ENCODE peak calls at places on chromosomes 1 and 21, in five cellular contexts. I, O, Q, V and T are unnamed samples.

GRCh38 chr1:201882665-201883132 is 6.0 kb upstream of the SHISA4 start:
- DNase-seq in I (no peak), O (no peak), Q (no peak), V (peak; percentile 51), T (no peak)

GRCh38 chr1:79043506-79043905 is 37.0 kb upstream of the ADGRL4 start:
- DNase-seq in I (no peak), O (no peak), Q (no peak), V (no peak), T (no peak)

GRCh38 chr1:67749263-67749843 is 64.4 kb downstream of the GADD45A start:
- DNase-seq in I (peak; percentile 56), O (peak; percentile 72), Q (no peak), V (no peak), T (no peak)

GRCh38 chr1:154819628-154820590 is 50.2 kb downstream of the KCNN3 start:
- DNase-seq in I (no peak), O (no peak), Q (peak; percentile 46), V (peak; percentile 11), T (no peak)

GRCh38 chr1:201739054-201739453 is 89.9 kb upstream of the IPO9 start:
- DNase-seq in I (no peak), O (no peak), Q (no peak), V (no peak), T (no peak)

GRCh38 chr1:112537451-112537850 is 28.7 kb downstream of the WNT2B start:
- DNase-seq in I (no peak), O (no peak), Q (no peak), V (no peak), T (no peak)

GRCh38 chr1:153374077-153374476 is 1.3 kb downstream of the S100A12 start:
- DNase-seq in I (no peak), O (no peak), Q (no peak), V (no peak), T (no peak)

GRCh38 chr1:241275226-241275625 is 81.8 kb downstream of the RGS7 start:
- DNase-seq in I (no peak), O (no peak), Q (no peak), V (no peak), T (no peak)

GRCh38 chr1:115325876-115326275 is 12.2 kb downstream of the NGF start:
- DNase-seq in I (no peak), O (no peak), Q (no peak), V (no peak), T (no peak)

GRCh38 chr1:231493421-231494185 is 34.9 kb upstream of the TSNAX start:
- DNase-seq in I (no peak), O (no peak), Q (no peak), V (no peak), T (no peak)

GRCh38 chr1:223843934-223844333 is 1.8 kb downstream of the TP53BP2 start:
- DNase-seq in I (no peak), O (no peak), Q (no peak), V (no peak), T (no peak)

GRCh38 chr1:160672789-160673695 is 26.2 kb upstream of the SLAMF1 start:
- DNase-seq in I (no peak), O (no peak), Q (no peak), V (no peak), T (no peak)

GRCh38 chr1:96565546-96565945 is 156.0 kb upstream of the PTBP2 start:
- DNase-seq in I (no peak), O (no peak), Q (no peak), V (no peak), T (no peak)

GRCh38 chr1:8194481-8195227 is 123.3 kb upstream of the SLC45A1 start:
- DNase-seq in I (peak; percentile 34), O (no peak), Q (no peak), V (peak; percentile 45), T (no peak)

GRCh38 chr1:1911390-1912041 is 3.5 kb upstream of the CALML6 start:
- DNase-seq in I (no peak), O (no peak), Q (peak; percentile 13), V (no peak), T (no peak)

GRCh38 chr1:100397681-100398080 is 45.4 kb downstream of the CDC14A start:
- DNase-seq in I (no peak), O (no peak), Q (no peak), V (no peak), T (no peak)

GRCh38 chr1:58548381-58548780 is 1.9 kb upstream of the OMA1 start:
- DNase-seq in I (no peak), O (no peak), Q (no peak), V (no peak), T (no peak)

GRCh38 chr21:31872452-31873274 is at the start of gene HUNK:
- DNase-seq in I (peak; percentile 36), O (peak; percentile 68), Q (peak; percentile 77), V (no peak), T (peak; percentile 86)
- TF ChIP-seq CTCF in I (no peak), O (no peak), Q (no peak), V (no peak), T (peak; percentile 20)

GRCh38 chr21:41914965-41915364 is 35.8 kb upstream of the PRDM15 start:
- DNase-seq in I (no peak), O (no peak), Q (no peak), V (no peak), T (no peak)

GRCh38 chr21:41917531-41917930 is 36.3 kb downstream of the C2CD2 start:
- DNase-seq in I (no peak), O (no peak), Q (no peak), V (no peak), T (no peak)

GRCh38 chr21:41918561-41919358 is 35.1 kb downstream of the C2CD2 start:
- DNase-seq in I (no peak), O (no peak), Q (no peak), V (no peak), T (no peak)

GRCh38 chr21:41914358-41914757 is 35.2 kb upstream of the PRDM15 start:
- DNase-seq in I (no peak), O (no peak), Q (no peak), V (no peak), T (no peak)

GRCh38 chr21:41916888-41917433 is 36.9 kb downstream of the C2CD2 start:
- DNase-seq in I (no peak), O (no peak), Q (no peak), V (no peak), T (no peak)
- TF ChIP-seq CTCF in I (no peak), O (no peak), Q (no peak), V (no peak), T (no peak)

GRCh38 chr1:77513839-77514763 is 168.4 kb downstream of the ZZZ3 start:
- DNase-seq in I (no peak), O (no peak), Q (no peak), V (no peak), T (no peak)

GRCh38 chr1:77509898-77510297 is 172.6 kb downstream of the ZZZ3 start:
- DNase-seq in I (no peak), O (no peak), Q (no peak), V (no peak), T (no peak)

GRCh38 chr1:77511440-77511840 is 171.0 kb downstream of the ZZZ3 start:
- DNase-seq in I (no peak), O (no peak), Q (no peak), V (no peak), T (no peak)

GRCh38 chr1:77516106-77516505 is 166.4 kb downstream of the ZZZ3 start:
- DNase-seq in I (no peak), O (no peak), Q (no peak), V (no peak), T (no peak)

GRCh38 chr1:77514871-77515776 is 167.3 kb downstream of the ZZZ3 start:
- DNase-seq in I (no peak), O (no peak), Q (peak; percentile 40), V (no peak), T (no peak)
- TF ChIP-seq CTCF in I (no peak), O (no peak), Q (no peak), V (no peak), T (no peak)

DNA sequence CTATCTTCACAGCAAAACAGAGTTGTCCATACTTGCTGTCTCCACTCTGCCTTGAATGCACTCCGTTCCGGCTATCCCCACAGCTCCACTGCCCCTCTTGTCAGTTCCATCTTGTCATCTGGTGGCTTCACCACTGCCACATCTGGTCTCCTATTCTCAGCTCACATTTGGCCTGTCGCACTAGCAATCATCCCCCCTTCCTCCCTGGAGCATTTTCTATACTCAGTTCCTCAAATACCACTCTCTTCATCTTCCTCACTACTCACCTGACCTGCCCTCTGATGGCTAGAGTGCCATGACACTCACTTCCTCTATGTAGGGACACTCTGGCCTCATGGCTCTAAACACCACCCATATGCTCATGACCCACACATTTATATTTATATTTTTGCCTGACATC is 6.3 kb downstream of the ZNF692 start:
- DNase-seq in I (no peak), O (no peak), Q (no peak), V (no peak), T (peak; percentile 36)
- TF ChIP-seq CTCF in I (no peak), O (no peak), Q (no peak), V (no peak), T (no peak)

DNA sequence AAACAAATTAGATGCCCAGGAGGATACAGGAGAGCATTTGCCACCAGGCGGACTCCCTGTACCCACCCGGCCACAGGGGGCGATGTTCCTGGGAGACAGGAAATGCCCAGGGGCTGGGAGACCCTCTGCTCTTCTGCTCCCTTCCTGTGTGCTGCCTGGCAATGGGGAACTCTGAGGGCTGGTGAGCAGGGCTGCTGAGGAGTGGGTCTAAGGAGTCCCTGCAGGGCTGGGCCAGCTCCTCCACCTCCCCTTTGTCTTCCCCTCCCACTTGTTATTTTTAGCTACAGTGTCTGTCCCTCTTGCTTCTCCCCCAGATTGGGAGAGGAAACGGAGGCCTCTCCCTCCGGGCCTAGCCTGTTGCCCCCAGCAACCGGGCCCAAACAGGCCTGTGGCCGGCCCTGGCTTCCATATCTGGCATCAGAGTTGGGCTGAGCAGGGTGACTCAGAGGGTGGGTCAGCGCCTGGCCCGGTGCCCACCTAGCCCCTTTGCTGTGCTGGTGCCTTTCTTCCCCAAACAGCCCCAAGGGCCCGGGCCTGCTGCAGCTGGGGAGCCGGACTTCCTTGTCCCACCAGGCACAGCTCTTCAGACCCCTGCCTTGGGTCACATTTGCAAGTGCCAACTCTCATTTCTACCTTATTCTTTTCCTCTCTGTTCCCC is 11.7 kb downstream of the LMNA start:
- DNase-seq in I (no peak), O (peak; percentile 79), Q (peak; percentile 63), V (peak; percentile 98), T (no peak)
- TF ChIP-seq CTCF in I (peak; percentile 28), O (peak; percentile 15), Q (peak; percentile 57), V (peak; percentile 68), T (peak; percentile 73)